ENCODE peak calls at places on chromosomes 2 and 18, in seven cellular contexts. One of them, this sample, is unnamed.

GRCh38 chr2:158816797-158817196 is 21.7 kb downstream of the DAPL1 start:
- DNase-seq in PC-9: no peak
- DNase-seq in AG09319: no peak
- DNase-seq in CD8-positive, alpha-beta T cell: no peak
- DNase-seq in endothelial cell: no peak
- DNase-seq in cardiac muscle cell: no peak
- DNase-seq in RWPE1: no peak
- DNase-seq in this sample: no peak

GRCh38 chr18:12839526-12840196 is 44.4 kb downstream of the PTPN2 start:
- DNase-seq in PC-9: no peak
- DNase-seq in AG09319: no peak
- DNase-seq in CD8-positive, alpha-beta T cell: no peak
- DNase-seq in endothelial cell: no peak
- DNase-seq in cardiac muscle cell: no peak
- DNase-seq in RWPE1: no peak
- DNase-seq in this sample: no peak

GRCh38 chr2:6967301-6967700 is 50.1 kb downstream of the RNF144A start:
- DNase-seq in PC-9: no peak
- DNase-seq in AG09319: no peak
- DNase-seq in CD8-positive, alpha-beta T cell: no peak
- DNase-seq in endothelial cell: no peak
- DNase-seq in cardiac muscle cell: no peak
- DNase-seq in RWPE1: no peak
- DNase-seq in this sample: no peak

GRCh38 chr2:173874899-173875247 is 90.3 kb downstream of the SP3 start:
- DNase-seq in PC-9: no peak
- DNase-seq in AG09319: no peak
- DNase-seq in CD8-positive, alpha-beta T cell: no peak
- DNase-seq in endothelial cell: no peak
- DNase-seq in cardiac muscle cell: no peak
- DNase-seq in RWPE1: no peak
- DNase-seq in this sample: no peak

GRCh38 chr2:179355881-179356280 is 91.2 kb upstream of the SESTD1 start:
- DNase-seq in PC-9: no peak
- DNase-seq in AG09319: no peak
- DNase-seq in CD8-positive, alpha-beta T cell: no peak
- DNase-seq in endothelial cell: no peak
- DNase-seq in cardiac muscle cell: no peak
- DNase-seq in RWPE1: no peak
- DNase-seq in this sample: no peak

GRCh38 chr18:62365420-62365819 is 40.3 kb downstream of the TNFRSF11A start:
- DNase-seq in PC-9: no peak
- DNase-seq in AG09319: no peak
- DNase-seq in CD8-positive, alpha-beta T cell: no peak
- DNase-seq in endothelial cell: no peak
- DNase-seq in cardiac muscle cell: no peak
- DNase-seq in RWPE1: no peak
- DNase-seq in this sample: no peak

GRCh38 chr2:206989306-206989705 is 50.0 kb downstream of the CPO start:
- DNase-seq in PC-9: peak; percentile 9
- DNase-seq in AG09319: no peak
- DNase-seq in CD8-positive, alpha-beta T cell: no peak
- DNase-seq in endothelial cell: peak; percentile 32
- DNase-seq in cardiac muscle cell: peak; percentile 60
- DNase-seq in RWPE1: peak; percentile 41
- DNase-seq in this sample: no peak

GRCh38 chr2:12514631-12515437 is 201.9 kb upstream of the TRIB2 start:
- DNase-seq in PC-9: no peak
- DNase-seq in AG09319: no peak
- DNase-seq in CD8-positive, alpha-beta T cell: no peak
- DNase-seq in endothelial cell: no peak
- DNase-seq in cardiac muscle cell: peak; percentile 48
- DNase-seq in RWPE1: no peak
- DNase-seq in this sample: no peak

GRCh38 chr2:203603451-203604389 is 68.6 kb upstream of the RAPH1 start:
- DNase-seq in PC-9: no peak
- DNase-seq in AG09319: no peak
- DNase-seq in CD8-positive, alpha-beta T cell: no peak
- DNase-seq in endothelial cell: no peak
- DNase-seq in cardiac muscle cell: no peak
- DNase-seq in RWPE1: no peak
- DNase-seq in this sample: no peak

GRCh38 chr2:14220101-14220500 is 412.4 kb upstream of the LRATD1 start:
- DNase-seq in PC-9: no peak
- DNase-seq in AG09319: no peak
- DNase-seq in CD8-positive, alpha-beta T cell: no peak
- DNase-seq in endothelial cell: no peak
- DNase-seq in cardiac muscle cell: no peak
- DNase-seq in RWPE1: peak; percentile 10
- DNase-seq in this sample: no peak

GRCh38 chr2:26812731-26813130 is 26.9 kb downstream of the CENPA start:
- DNase-seq in PC-9: no peak
- DNase-seq in AG09319: no peak
- DNase-seq in CD8-positive, alpha-beta T cell: no peak
- DNase-seq in endothelial cell: no peak
- DNase-seq in cardiac muscle cell: no peak
- DNase-seq in RWPE1: no peak
- DNase-seq in this sample: no peak

GRCh38 chr2:161238559-161239415 is 69.4 kb upstream of the PSMD14 start:
- DNase-seq in PC-9: no peak
- DNase-seq in AG09319: no peak
- DNase-seq in CD8-positive, alpha-beta T cell: peak; percentile 43
- DNase-seq in endothelial cell: peak; percentile 49
- DNase-seq in cardiac muscle cell: peak; percentile 73
- DNase-seq in RWPE1: peak; percentile 30
- DNase-seq in this sample: peak; percentile 78

GRCh38 chr2:119383410-119384140 is 16.8 kb downstream of the DBI start:
- DNase-seq in PC-9: no peak
- DNase-seq in AG09319: no peak
- DNase-seq in CD8-positive, alpha-beta T cell: no peak
- DNase-seq in endothelial cell: no peak
- DNase-seq in cardiac muscle cell: peak; percentile 15
- DNase-seq in RWPE1: no peak
- DNase-seq in this sample: no peak

GRCh38 chr2:186135697-186136096 is 350.4 kb upstream of the ZC3H15 start:
- DNase-seq in PC-9: no peak
- DNase-seq in AG09319: no peak
- DNase-seq in CD8-positive, alpha-beta T cell: no peak
- DNase-seq in endothelial cell: no peak
- DNase-seq in cardiac muscle cell: no peak
- DNase-seq in RWPE1: no peak
- DNase-seq in this sample: no peak

GRCh38 chr18:42274488-42275137 is 319.6 kb downstream of the PIK3C3 start:
- DNase-seq in PC-9: no peak
- DNase-seq in AG09319: no peak
- DNase-seq in CD8-positive, alpha-beta T cell: no peak
- DNase-seq in endothelial cell: peak; percentile 15
- DNase-seq in cardiac muscle cell: peak; percentile 60
- DNase-seq in RWPE1: no peak
- DNase-seq in this sample: no peak

GRCh38 chr18:10386956-10387355 is 67.5 kb upstream of the APCDD1 start:
- DNase-seq in PC-9: no peak
- DNase-seq in AG09319: no peak
- DNase-seq in CD8-positive, alpha-beta T cell: no peak
- DNase-seq in endothelial cell: no peak
- DNase-seq in cardiac muscle cell: no peak
- DNase-seq in RWPE1: no peak
- DNase-seq in this sample: no peak

GRCh38 chr2:240848900-240849680 is 19.5 kb upstream of the AGXT start:
- DNase-seq in PC-9: no peak
- DNase-seq in AG09319: no peak
- DNase-seq in CD8-positive, alpha-beta T cell: no peak
- DNase-seq in endothelial cell: no peak
- DNase-seq in cardiac muscle cell: no peak
- DNase-seq in RWPE1: no peak
- DNase-seq in this sample: no peak

GRCh38 chr2:224436634-224437033 is 34.7 kb upstream of the FAM124B start:
- DNase-seq in PC-9: no peak
- DNase-seq in AG09319: no peak
- DNase-seq in CD8-positive, alpha-beta T cell: no peak
- DNase-seq in endothelial cell: no peak
- DNase-seq in cardiac muscle cell: no peak
- DNase-seq in RWPE1: peak; percentile 33
- DNase-seq in this sample: no peak

GRCh38 chr2:5914831-5915611 is 222.8 kb downstream of the SOX11 start:
- DNase-seq in PC-9: no peak
- DNase-seq in AG09319: no peak
- DNase-seq in CD8-positive, alpha-beta T cell: no peak
- DNase-seq in endothelial cell: peak; percentile 16
- DNase-seq in cardiac muscle cell: peak; percentile 90
- DNase-seq in RWPE1: no peak
- DNase-seq in this sample: no peak

GRCh38 chr2:160156084-160156483 is 44.0 kb downstream of the ITGB6 start:
- DNase-seq in PC-9: no peak
- DNase-seq in AG09319: no peak
- DNase-seq in CD8-positive, alpha-beta T cell: no peak
- DNase-seq in endothelial cell: no peak
- DNase-seq in cardiac muscle cell: no peak
- DNase-seq in RWPE1: no peak
- DNase-seq in this sample: no peak
- TF ChIP-seq CTCF in PC-9: no peak
- TF ChIP-seq CTCF in AG09319: no peak
- TF ChIP-seq CTCF in CD8-positive, alpha-beta T cell: no peak
- TF ChIP-seq CTCF in endothelial cell: no peak
- TF ChIP-seq CTCF in cardiac muscle cell: no peak
- TF ChIP-seq CTCF in RWPE1: no peak
- TF ChIP-seq CTCF in this sample: no peak

DNA sequence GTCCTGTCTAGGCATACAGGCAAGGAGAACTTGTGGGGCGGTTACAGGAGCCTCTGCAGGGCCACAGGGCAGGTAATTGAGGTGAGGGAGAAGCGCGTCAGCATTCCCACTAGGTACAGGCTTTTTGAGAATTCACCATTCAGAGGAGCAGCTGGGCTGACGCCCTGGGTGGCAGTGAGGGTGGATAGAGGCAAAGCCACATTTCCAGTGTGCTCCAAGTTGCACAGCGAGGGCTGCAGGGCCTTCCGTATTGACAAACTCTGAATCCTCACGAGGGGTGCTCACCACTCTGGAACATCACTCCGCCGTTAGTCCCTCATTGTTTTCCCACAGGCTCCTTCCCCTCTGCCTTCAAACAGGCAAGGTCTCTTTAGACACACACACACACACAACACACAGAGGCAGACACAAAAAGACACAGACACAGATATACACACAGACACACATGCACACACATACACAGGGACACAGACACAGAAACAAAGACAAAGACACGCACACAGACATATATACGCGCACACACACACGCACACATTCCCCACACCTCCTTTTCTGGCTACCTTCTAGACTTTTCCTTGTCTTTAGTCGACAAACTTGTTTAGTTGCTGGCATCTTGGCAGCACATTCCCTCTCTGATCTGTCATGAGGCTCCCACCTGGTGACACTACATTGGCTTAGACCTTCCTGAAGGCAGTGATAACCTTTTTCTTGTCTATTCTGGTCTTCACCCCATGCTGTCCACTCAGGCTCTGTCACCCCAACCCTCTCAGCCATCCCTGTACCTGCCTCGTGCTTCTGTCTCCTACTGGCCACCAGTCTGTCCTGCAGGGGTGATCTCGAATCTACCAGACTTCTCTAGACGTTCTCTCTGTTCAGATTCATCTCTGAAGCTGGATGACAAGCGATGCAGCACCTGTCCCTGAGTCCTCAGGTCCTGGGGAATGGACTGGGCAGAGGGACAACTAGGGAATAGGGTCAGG is 136.8 kb downstream of the ALPK2 start:
- DNase-seq in PC-9: no peak
- DNase-seq in AG09319: no peak
- DNase-seq in CD8-positive, alpha-beta T cell: no peak
- DNase-seq in endothelial cell: no peak
- DNase-seq in cardiac muscle cell: no peak
- DNase-seq in RWPE1: no peak
- DNase-seq in this sample: no peak
- TF ChIP-seq CTCF in PC-9: no peak
- TF ChIP-seq CTCF in AG09319: no peak
- TF ChIP-seq CTCF in CD8-positive, alpha-beta T cell: no peak
- TF ChIP-seq CTCF in endothelial cell: no peak
- TF ChIP-seq CTCF in cardiac muscle cell: no peak
- TF ChIP-seq CTCF in RWPE1: no peak
- TF ChIP-seq CTCF in this sample: no peak

DNA sequence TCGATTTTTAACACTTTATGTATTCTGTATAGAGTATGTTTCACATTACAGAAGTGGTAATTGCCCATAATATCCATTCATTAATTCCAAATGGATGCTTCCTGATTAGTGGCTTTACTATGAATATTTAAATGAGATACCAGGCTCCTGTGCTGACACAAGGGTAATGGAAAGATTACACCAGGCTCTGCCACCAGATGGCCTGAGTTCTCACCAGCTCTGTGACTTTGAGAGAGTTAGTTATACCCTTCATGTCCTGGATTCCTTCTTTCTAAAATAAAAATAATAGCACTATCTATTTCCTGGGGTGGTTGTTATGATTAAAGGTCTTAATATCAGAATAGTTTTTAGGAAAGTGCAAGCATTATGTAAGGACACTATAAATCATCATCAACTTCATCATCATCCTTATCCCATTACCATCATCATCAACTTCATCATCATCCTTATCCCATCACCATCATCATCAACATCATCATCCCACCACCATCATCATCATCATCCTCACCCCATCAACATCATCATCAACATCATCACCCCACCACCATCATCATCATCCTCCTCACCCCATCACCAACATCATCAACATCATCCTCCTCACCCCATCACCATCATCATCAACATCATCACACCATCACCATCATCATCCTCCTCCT is 151.8 kb downstream of the DNER start:
- DNase-seq in PC-9: no peak
- DNase-seq in AG09319: no peak
- DNase-seq in CD8-positive, alpha-beta T cell: no peak
- DNase-seq in endothelial cell: no peak
- DNase-seq in cardiac muscle cell: no peak
- DNase-seq in RWPE1: no peak
- DNase-seq in this sample: no peak
- TF ChIP-seq CTCF in PC-9: no peak
- TF ChIP-seq CTCF in AG09319: no peak
- TF ChIP-seq CTCF in CD8-positive, alpha-beta T cell: no peak
- TF ChIP-seq CTCF in endothelial cell: no peak
- TF ChIP-seq CTCF in cardiac muscle cell: no peak
- TF ChIP-seq CTCF in RWPE1: no peak
- TF ChIP-seq CTCF in this sample: no peak

DNA sequence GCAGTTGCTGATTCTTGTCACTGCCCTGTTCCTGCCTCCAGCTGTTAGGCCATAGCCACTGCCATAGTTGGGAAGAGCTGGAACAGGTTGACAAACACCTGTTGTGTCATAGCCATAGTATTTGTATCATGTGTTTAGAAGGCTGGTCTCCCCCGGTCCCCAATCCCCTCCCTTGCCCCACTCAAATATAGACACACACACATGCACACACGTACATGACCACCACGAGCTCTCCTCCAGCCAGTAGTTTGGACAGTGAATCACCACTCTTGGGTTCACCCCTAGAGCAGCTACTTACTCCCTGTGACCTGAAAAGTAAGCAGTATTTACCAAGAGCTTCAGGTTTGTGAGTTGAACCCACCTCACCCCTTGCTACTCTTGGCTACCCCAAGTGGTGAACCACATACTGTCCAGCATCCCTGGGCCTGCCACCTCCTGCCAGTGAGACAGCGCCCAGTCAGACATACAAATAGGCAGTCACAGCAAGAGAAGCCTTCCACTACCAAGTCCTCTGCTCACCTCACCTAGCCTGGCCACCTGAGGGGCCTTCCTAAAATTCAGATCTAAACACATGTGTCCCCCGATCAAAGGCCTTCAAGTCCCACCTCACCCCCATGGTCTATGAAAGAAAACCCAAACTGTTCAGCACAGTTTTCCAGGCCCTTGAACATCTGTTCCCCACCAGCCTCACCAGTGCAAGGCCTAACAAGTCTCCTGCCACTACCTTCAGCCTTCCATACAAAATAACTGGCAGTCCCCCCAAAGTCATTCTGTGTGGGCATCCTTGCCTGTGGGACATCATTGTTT is 7.1 kb downstream of the PCBP1 start:
- DNase-seq in PC-9: no peak
- DNase-seq in AG09319: no peak
- DNase-seq in CD8-positive, alpha-beta T cell: no peak
- DNase-seq in endothelial cell: no peak
- DNase-seq in cardiac muscle cell: no peak
- DNase-seq in RWPE1: no peak
- DNase-seq in this sample: no peak
- TF ChIP-seq CTCF in PC-9: no peak
- TF ChIP-seq CTCF in AG09319: no peak
- TF ChIP-seq CTCF in CD8-positive, alpha-beta T cell: no peak
- TF ChIP-seq CTCF in endothelial cell: no peak
- TF ChIP-seq CTCF in cardiac muscle cell: no peak
- TF ChIP-seq CTCF in RWPE1: no peak
- TF ChIP-seq CTCF in this sample: no peak

This sample was measured in type B pancreatic cell.